ENCODE peak calls at places on chromosomes 3 and 15, in ten cellular contexts. X is H1; V is WERI-Rb-1; T is BJ; P is A549; D is brain microvascular endothelial cell; B is CD8-positive, alpha-beta T cell; L is hepatocyte; N is suprapubic skin; Y is AG10803. K is an unnamed sample.

GRCh38 chr15:42921049-42921731 is 612 bp upstream of the TTBK2 start:
- DNase-seq in X (no peak), V (peak), T (no peak), P (no peak), D (peak), B (peak), L (peak), N (no peak), Y (peak), K (peak)

GRCh38 chr3:31490502-31490901 is 42.2 kb upstream of the STT3B start:
- DNase-seq in X (no peak), V (no peak), T (no peak), P (no peak), D (no peak), B (no peak), L (no peak), N (no peak), Y (no peak), K (no peak)

GRCh38 chr3:24237971-24238767 is 256.5 kb downstream of the THRB start:
- DNase-seq in X (peak), V (peak), T (peak), P (peak), D (peak), B (peak), L (peak), N (no peak), Y (peak), K (peak)

GRCh38 chr3:5115506-5116162 is 6.5 kb upstream of the ARL8B start:
- DNase-seq in X (no peak), V (no peak), T (no peak), P (peak), D (no peak), B (no peak), L (no peak), N (no peak), Y (peak), K (no peak)

GRCh38 chr3:57646723-57647122 is 46.2 kb downstream of the DENND6A start:
- DNase-seq in X (no peak), V (no peak), T (no peak), P (peak), D (peak), B (no peak), L (peak), N (no peak), Y (peak), K (peak)

GRCh38 chr15:95712785-95713184 is 617.7 kb upstream of the NR2F2 start:
- DNase-seq in X (no peak), V (no peak), T (no peak), P (no peak), D (no peak), B (no peak), L (no peak), N (no peak), Y (no peak), K (no peak)

GRCh38 chr3:23999012-23999641 is 54.0 kb downstream of the NR1D2 start:
- DNase-seq in X (peak), V (peak), T (no peak), P (peak), D (peak), B (peak), L (peak), N (no peak), Y (peak), K (peak)

GRCh38 chr15:38526158-38526557 is 38.5 kb downstream of the RASGRP1 start:
- DNase-seq in X (no peak), V (no peak), T (no peak), P (no peak), D (no peak), B (no peak), L (no peak), N (no peak), Y (no peak), K (no peak)

GRCh38 chr3:10215578-10216368 is 32.5 kb upstream of the TATDN2 start:
- DNase-seq in X (no peak), V (no peak), T (no peak), P (no peak), D (no peak), B (no peak), L (no peak), N (no peak), Y (no peak), K (no peak)

GRCh38 chr15:25512957-25513356 is 74.1 kb upstream of the UBE3A start:
- DNase-seq in X (no peak), V (no peak), T (no peak), P (no peak), D (no peak), B (no peak), L (no peak), N (no peak), Y (no peak), K (no peak)

GRCh38 chr15:98714906-98715305 is 66.6 kb downstream of the IGF1R start:
- DNase-seq in X (no peak), V (no peak), T (no peak), P (no peak), D (no peak), B (no peak), L (no peak), N (no peak), Y (no peak), K (no peak)

GRCh38 chr3:72458365-72458764 is 389.9 kb downstream of the SHQ1 start:
- DNase-seq in X (no peak), V (no peak), T (no peak), P (no peak), D (no peak), B (no peak), L (peak), N (no peak), Y (no peak), K (peak)

GRCh38 chr3:95168526-95168925 is 1105.7 kb downstream of the NSUN3 start:
- DNase-seq in X (no peak), V (no peak), T (no peak), P (no peak), D (no peak), B (no peak), L (no peak), N (no peak), Y (no peak), K (no peak)

GRCh38 chr3:36730965-36731364 is 33.4 kb downstream of the DCLK3 start:
- DNase-seq in X (no peak), V (no peak), T (no peak), P (no peak), D (no peak), B (no peak), L (peak), N (no peak), Y (no peak), K (no peak)

GRCh38 chr3:181690769-181691168 is 21.0 kb upstream of the SOX2 start:
- DNase-seq in X (no peak), V (no peak), T (no peak), P (no peak), D (no peak), B (no peak), L (no peak), N (no peak), Y (no peak), K (peak)

GRCh38 chr3:181689546-181689945 is 22.2 kb upstream of the SOX2 start:
- DNase-seq in X (no peak), V (no peak), T (no peak), P (no peak), D (no peak), B (no peak), L (no peak), N (no peak), Y (no peak), K (no peak)

GRCh38 chr3:181687190-181687589 is 24.5 kb upstream of the SOX2 start:
- DNase-seq in X (no peak), V (no peak), T (no peak), P (no peak), D (no peak), B (no peak), L (no peak), N (no peak), Y (no peak), K (no peak)

GRCh38 chr3:181683563-181683962 is 28.2 kb upstream of the SOX2 start:
- DNase-seq in X (no peak), V (no peak), T (no peak), P (no peak), D (no peak), B (no peak), L (no peak), N (no peak), Y (no peak), K (no peak)

GRCh38 chr3:181687738-181688137 is 24.0 kb upstream of the SOX2 start:
- DNase-seq in X (no peak), V (no peak), T (no peak), P (no peak), D (no peak), B (no peak), L (no peak), N (no peak), Y (no peak), K (no peak)
- H3K4me3 ChIP-seq in X (no peak), V (no peak), T (no peak), P (no peak), D (no peak), B (no peak), L (no peak), N (no peak), Y (no peak), K (no peak)

DNA sequence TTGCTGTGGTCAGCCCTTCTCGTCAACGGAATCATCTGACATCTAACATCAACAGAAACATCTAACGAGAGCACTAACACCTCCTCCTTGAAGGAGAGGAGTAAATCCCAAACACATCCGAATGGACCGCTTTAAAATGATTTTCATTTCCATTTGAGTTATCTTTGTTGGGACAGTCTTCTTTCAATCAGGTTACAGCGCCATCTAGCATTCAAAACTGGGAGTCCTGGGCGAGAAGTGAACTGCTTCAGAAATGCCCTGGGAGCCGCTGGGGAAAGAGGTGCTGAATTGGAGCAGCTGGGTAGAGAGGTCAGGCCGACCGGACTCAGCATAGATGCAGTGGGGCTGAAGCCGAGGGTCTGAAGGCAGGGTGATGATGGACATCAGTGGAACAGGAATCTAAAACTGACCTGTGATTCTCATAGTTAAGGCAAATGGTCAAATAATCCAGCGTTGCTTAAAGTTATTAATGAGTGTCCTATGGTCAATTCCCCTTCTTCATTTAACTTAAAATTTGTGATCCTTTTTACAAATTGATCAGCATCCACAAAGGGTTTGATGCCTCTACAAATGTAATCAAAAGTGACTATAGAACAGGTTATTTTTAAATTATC is 170.0 kb upstream of the NDN start:
- DNase-seq in X (no peak), V (peak), T (no peak), P (peak), D (peak), B (no peak), L (peak), N (no peak), Y (peak), K (peak)
- TF ChIP-seq CTCF in X (peak), V (peak), T (peak), P (peak), D (peak), B (no peak), L (peak), N (peak), Y (peak), K (peak)

DNA sequence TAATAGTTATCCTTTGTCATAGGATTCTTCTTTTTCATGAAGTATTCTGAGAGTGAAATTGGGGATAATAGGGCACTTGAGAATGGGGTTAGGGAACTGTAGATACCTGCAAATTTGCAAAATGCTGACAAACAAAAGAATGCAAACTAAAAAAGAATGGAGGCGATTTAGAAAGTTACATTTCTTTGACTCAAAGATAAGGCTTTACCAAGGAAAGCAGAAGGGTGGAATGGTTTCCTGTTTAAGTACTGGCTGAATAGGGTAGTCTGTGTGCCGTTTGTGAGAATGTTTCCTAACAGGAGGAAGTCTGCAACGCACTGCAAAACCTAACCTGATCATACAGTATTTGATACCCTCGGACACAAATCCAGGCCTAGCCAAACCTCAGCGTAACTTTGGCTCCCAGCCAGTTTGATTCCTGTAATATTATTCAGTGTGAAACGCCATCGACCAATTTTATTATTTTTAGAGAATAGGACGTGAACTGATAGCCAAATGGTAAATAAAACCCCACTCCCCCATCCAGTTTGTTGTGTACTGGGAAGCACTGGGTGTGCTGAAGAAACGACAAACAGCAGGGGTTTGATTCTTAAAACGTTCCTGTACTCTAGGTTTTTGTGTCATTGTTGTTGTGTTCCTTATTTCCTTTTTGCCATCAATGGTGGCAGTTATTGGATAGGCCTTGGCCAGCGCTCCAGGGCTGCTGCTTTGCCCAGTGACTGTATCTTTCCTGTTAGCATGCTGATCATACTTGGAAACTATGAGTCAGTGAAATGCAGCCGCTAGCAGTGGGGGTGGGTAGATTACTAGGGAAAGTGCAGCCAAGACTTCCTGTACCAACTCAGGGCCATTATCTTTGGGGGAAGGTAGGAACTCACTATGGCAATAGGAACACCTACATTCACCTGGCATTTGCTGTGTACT is 148.0 kb upstream of the TBL1XR1 start:
- DNase-seq in X (no peak), V (peak), T (peak), P (peak), D (peak), B (peak), L (peak), N (peak), Y (peak), K (peak)
- H3K4me3 ChIP-seq in X (no peak), V (no peak), T (no peak), P (no peak), D (no peak), B (no peak), L (no peak), N (no peak), Y (no peak), K (no peak)

DNA sequence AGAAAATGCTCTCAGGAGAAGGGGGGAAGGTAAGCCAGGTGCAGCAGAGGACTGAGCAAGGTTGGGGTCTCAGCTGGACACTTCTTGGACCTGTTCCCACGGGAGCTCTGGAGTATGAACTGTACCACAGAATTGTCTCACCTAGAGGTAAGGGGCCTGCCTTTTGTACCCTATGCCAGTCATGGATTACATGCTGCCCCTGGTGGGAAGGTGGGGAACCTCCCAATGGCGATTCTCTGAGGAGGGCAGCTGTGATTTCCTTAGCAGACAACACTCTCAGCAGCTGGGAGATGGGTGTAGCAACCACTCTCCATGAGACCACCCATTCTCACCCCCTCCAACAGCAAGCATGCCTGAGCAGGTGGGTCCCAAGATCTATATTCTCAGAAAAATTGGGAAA is 329.4 kb upstream of the CTNNB1 start:
- DNase-seq in X (no peak), V (no peak), T (no peak), P (no peak), D (no peak), B (no peak), L (no peak), N (no peak), Y (no peak), K (no peak)
- TF ChIP-seq CTCF in X (peak), V (peak), T (no peak), P (no peak), D (peak), B (no peak), L (no peak), N (no peak), Y (no peak), K (no peak)